ENCODE peak calls at places on chromosomes 6 and 20, in eight cellular contexts. P, K, T, S, V, J, E and Q are unnamed samples.

GRCh38 chr6:83592770-83593394 is 80.5 kb downstream of the PRSS35 start:
- DNase-seq in P (peak), K (peak), T (peak), S (no peak), V (no peak), J (no peak), E (peak), Q (peak)

GRCh38 chr6:159760602-159761057 is 1.2 kb upstream of the ACAT2 start:
- DNase-seq in P (no peak), K (peak), T (peak), S (no peak), V (peak), J (peak), E (peak), Q (no peak)

GRCh38 chr6:47188588-47189021 is 121.1 kb downstream of the TNFRSF21 start:
- DNase-seq in P (peak), K (peak), T (no peak), S (no peak), V (no peak), J (no peak), E (peak), Q (no peak)

GRCh38 chr20:48060841-48061720 is 275.8 kb upstream of the SULF2 start:
- DNase-seq in P (no peak), K (no peak), T (no peak), S (no peak), V (no peak), J (no peak), E (no peak), Q (no peak)

GRCh38 chr6:39209360-39209811 is 19.9 kb downstream of the KCNK5 start:
- DNase-seq in P (no peak), K (no peak), T (no peak), S (no peak), V (no peak), J (no peak), E (no peak), Q (no peak)

GRCh38 chr6:56655996-56656395 is 13.3 kb upstream of the DST start:
- DNase-seq in P (no peak), K (no peak), T (no peak), S (no peak), V (no peak), J (no peak), E (peak), Q (no peak)

GRCh38 chr6:154356690-154357089 is at the start of gene IPCEF1:
- DNase-seq in P (no peak), K (no peak), T (no peak), S (no peak), V (no peak), J (no peak), E (no peak), Q (peak)

GRCh38 chr6:16438677-16439615 is 200.6 kb downstream of the GMPR start:
- DNase-seq in P (no peak), K (peak), T (no peak), S (no peak), V (no peak), J (peak), E (no peak), Q (no peak)

GRCh38 chr6:41182069-41183034 is 18.6 kb downstream of the TREML2 start:
- DNase-seq in P (peak), K (peak), T (peak), S (no peak), V (peak), J (peak), E (peak), Q (peak)

GRCh38 chr20:6402026-6402425 is 279.2 kb upstream of the FERMT1 start:
- DNase-seq in P (no peak), K (no peak), T (no peak), S (no peak), V (no peak), J (no peak), E (no peak), Q (no peak)

GRCh38 chr20:36745234-36745926 is 510 bp downstream of the NDRG3 start:
- DNase-seq in P (no peak), K (peak), T (peak), S (peak), V (no peak), J (no peak), E (peak), Q (peak)

GRCh38 chr6:16805190-16805860 is 44.1 kb upstream of the ATXN1 start:
- DNase-seq in P (no peak), K (peak), T (no peak), S (no peak), V (no peak), J (no peak), E (peak), Q (no peak)

GRCh38 chr20:40980106-40980827 is 48.4 kb upstream of the TOP1 start:
- DNase-seq in P (no peak), K (no peak), T (no peak), S (no peak), V (peak), J (no peak), E (no peak), Q (peak)

GRCh38 chr20:15296422-15296821 is 959.0 kb upstream of the FLRT3 start:
- DNase-seq in P (no peak), K (no peak), T (no peak), S (no peak), V (no peak), J (no peak), E (no peak), Q (no peak)

GRCh38 chr20:46406986-46407670 is 713 bp upstream of the ELMO2 start:
- DNase-seq in P (peak), K (peak), T (peak), S (peak), V (no peak), J (no peak), E (peak), Q (peak)

GRCh38 chr20:32651537-32651936 is 22.2 kb downstream of the C20orf203 start:
- DNase-seq in P (no peak), K (no peak), T (no peak), S (no peak), V (no peak), J (no peak), E (no peak), Q (no peak)

GRCh38 chr20:32189691-32190607 is 17.6 kb downstream of the PLAGL2 start:
- DNase-seq in P (no peak), K (peak), T (peak), S (peak), V (peak), J (peak), E (no peak), Q (no peak)

GRCh38 chr20:9886227-9886626 is 47.4 kb upstream of the PAK5 start:
- DNase-seq in P (no peak), K (peak), T (no peak), S (no peak), V (no peak), J (no peak), E (no peak), Q (no peak)

GRCh38 chr6:31139599-31139998 is 733 bp upstream of the PSORS1C2 start:
- DNase-seq in P (no peak), K (peak), T (peak), S (no peak), V (no peak), J (no peak), E (no peak), Q (no peak)

GRCh38 chr6:135693971-135694370 is 157.5 kb upstream of the PDE7B start:
- DNase-seq in P (no peak), K (no peak), T (no peak), S (no peak), V (no peak), J (no peak), E (no peak), Q (no peak)

GRCh38 chr6:79997728-79998127 is 6.7 kb upstream of the TTK start:
- DNase-seq in P (no peak), K (no peak), T (no peak), S (no peak), V (no peak), J (no peak), E (no peak), Q (no peak)

GRCh38 chr6:15776458-15776980 is 113.7 kb upstream of the DTNBP1 start:
- DNase-seq in P (no peak), K (no peak), T (no peak), S (no peak), V (no peak), J (no peak), E (no peak), Q (no peak)

GRCh38 chr6:51350308-51350904 is 531.7 kb downstream of the TFAP2B start:
- DNase-seq in P (no peak), K (peak), T (no peak), S (no peak), V (no peak), J (no peak), E (no peak), Q (no peak)

GRCh38 chr20:46021361-46022359 is 7.4 kb upstream of the SLC12A5 start:
- DNase-seq in P (no peak), K (peak), T (peak), S (peak), V (peak), J (peak), E (peak), Q (peak)

GRCh38 chr6:158377866-158378265 is 65.6 kb downstream of the TULP4 start:
- DNase-seq in P (no peak), K (peak), T (no peak), S (no peak), V (no peak), J (no peak), E (no peak), Q (no peak)

GRCh38 chr6:169956580-169956979 is 205.2 kb downstream of the ERMARD start:
- DNase-seq in P (no peak), K (no peak), T (no peak), S (peak), V (peak), J (no peak), E (no peak), Q (no peak)

GRCh38 chr20:20657092-20657491 is 55.4 kb downstream of the RALGAPA2 start:
- DNase-seq in P (no peak), K (no peak), T (no peak), S (no peak), V (no peak), J (no peak), E (no peak), Q (no peak)

GRCh38 chr6:2244261-2245102 is 923 bp downstream of the GMDS start:
- DNase-seq in P (no peak), K (no peak), T (no peak), S (no peak), V (no peak), J (no peak), E (peak), Q (no peak)

GRCh38 chr6:24524329-24524728 is 29.6 kb downstream of the ALDH5A1 start:
- DNase-seq in P (no peak), K (no peak), T (no peak), S (no peak), V (no peak), J (no peak), E (no peak), Q (no peak)
- H3K9ac ChIP-seq in P (no peak), K (no peak), T (no peak), S (no peak), V (no peak), J (no peak), E (no peak), Q (no peak)

DNA sequence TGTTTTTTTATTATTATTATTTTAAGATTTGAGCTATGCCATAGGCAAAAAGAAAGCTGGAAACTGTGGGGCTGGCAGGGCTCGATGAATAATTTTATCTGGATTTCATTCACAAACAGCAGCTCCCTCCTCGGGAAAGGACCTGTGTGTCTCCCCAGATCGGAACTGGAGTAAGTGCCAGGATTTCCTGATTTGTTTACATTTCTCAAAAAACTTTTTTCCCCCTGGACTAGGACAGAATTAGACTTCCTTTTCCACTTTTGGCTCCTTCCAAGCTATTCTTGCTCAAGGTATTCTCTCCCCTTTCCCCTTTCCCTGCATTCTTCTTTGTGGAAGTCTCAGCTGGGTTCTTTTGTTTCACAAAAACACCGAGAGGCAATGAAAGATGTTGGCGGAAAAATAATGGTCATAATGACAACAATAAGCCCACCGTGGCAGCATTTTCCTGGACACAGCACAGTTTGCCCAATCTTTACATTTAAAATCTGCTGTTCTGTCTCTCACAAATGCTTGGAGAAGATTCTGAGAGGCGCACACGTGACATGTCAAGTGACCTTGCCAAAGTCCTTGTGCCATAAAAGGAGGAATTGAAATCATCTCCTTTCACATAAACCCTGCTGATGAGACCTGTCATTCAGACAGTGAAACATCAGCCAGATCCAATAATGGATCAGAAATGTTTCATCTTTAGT is 85.8 kb upstream of the PREP start:
- DNase-seq in P (no peak), K (no peak), T (peak), S (no peak), V (no peak), J (no peak), E (no peak), Q (no peak)
- H3K27ac ChIP-seq in P (no peak), K (no peak), T (no peak), S (no peak), V (no peak), J (no peak), E (no peak), Q (no peak)

GRCh38 chr20:62739581-62740285 is 31.1 kb downstream of the NTSR1 start:
- DNase-seq in P (no peak), K (peak), T (no peak), S (peak), V (no peak), J (no peak), E (no peak), Q (no peak)
- H3K4me3 ChIP-seq in P (peak), K (peak), T (no peak), S (no peak), V (no peak), J (no peak), E (no peak), Q (no peak)

GRCh38 chr20:49851991-49852390 is 39.4 kb downstream of the SLC9A8 start:
- DNase-seq in P (no peak), K (peak), T (no peak), S (no peak), V (no peak), J (no peak), E (no peak), Q (no peak)
- H3K9ac ChIP-seq in P (no peak), K (no peak), T (no peak), S (no peak), V (no peak), J (no peak), E (no peak), Q (no peak)

GRCh38 chr20:5078399-5078958 is 41.3 kb downstream of the PCNA start:
- DNase-seq in P (no peak), K (peak), T (no peak), S (no peak), V (no peak), J (no peak), E (peak), Q (peak)
- H3K27ac ChIP-seq in P (no peak), K (peak), T (no peak), S (no peak), V (no peak), J (no peak), E (peak), Q (no peak)

GRCh38 chr6:113886512-113886911 is 29.4 kb downstream of the MARCKS start:
- DNase-seq in P (no peak), K (no peak), T (no peak), S (no peak), V (no peak), J (no peak), E (no peak), Q (no peak)

GRCh38 chr6:113888493-113888892 is 31.3 kb downstream of the MARCKS start:
- DNase-seq in P (no peak), K (no peak), T (no peak), S (no peak), V (no peak), J (no peak), E (no peak), Q (no peak)

GRCh38 chr6:113894712-113895674 is 37.8 kb downstream of the MARCKS start:
- DNase-seq in P (no peak), K (peak), T (no peak), S (no peak), V (no peak), J (no peak), E (no peak), Q (no peak)

GRCh38 chr6:113893866-113894265 is 36.7 kb downstream of the MARCKS start:
- DNase-seq in P (no peak), K (no peak), T (no peak), S (no peak), V (no peak), J (no peak), E (no peak), Q (no peak)

GRCh38 chr6:113888996-113889635 is 32.0 kb downstream of the MARCKS start:
- DNase-seq in P (no peak), K (no peak), T (no peak), S (no peak), V (no peak), J (no peak), E (no peak), Q (no peak)
- H3K4me3 ChIP-seq in P (no peak), K (no peak), T (no peak), S (no peak), V (no peak), J (no peak), E (no peak), Q (no peak)

DNA sequence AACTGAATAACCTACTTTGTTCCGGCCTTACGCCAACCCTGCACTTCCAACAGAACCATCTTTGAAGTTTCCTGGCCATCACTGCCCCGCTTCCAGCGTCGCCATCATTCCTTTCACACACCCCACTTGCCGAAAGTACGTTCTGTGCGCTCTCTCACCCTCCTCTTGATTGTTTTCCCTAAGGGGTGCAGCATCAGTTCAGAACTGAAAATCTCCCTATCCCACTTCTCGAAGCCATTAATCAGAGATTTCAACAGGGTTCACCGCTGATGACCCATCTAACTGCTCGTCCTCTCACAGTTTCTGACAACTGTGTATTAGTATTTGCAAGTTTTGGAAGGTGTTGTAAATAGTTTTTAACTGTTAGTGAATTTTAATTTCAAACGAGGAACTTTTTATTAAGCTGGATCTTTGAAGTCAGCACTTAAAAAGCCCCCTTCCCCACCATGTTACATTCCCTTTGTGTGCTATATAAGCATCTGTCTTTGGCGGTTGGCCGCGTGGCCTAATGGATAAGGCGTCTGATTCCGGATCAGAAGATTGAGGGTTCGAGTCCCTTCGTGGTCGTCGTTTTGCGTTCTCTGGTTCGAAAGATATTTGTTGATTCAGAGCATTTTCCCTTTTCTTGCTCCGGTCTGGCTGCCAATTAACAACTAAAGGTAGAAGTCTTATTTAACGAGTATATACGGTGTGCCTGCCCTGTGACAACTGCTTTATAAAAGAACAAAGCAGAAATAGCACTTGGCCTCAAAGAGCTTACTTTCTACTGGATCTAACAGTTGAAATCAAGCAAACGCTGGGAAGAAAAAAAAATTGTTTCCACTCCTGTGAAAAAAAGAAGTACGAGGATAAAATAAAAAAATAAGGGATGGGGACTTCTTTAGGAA is 42.6 kb downstream of the TRIM27 start:
- DNase-seq in P (peak), K (peak), T (peak), S (peak), V (peak), J (peak), E (peak), Q (peak)
- H3K9ac ChIP-seq in P (no peak), K (peak), T (peak), S (peak), V (peak), J (peak), E (peak), Q (peak)

GRCh38 chr6:129680633-129681032 is 29.3 kb downstream of the ARHGAP18 start:
- DNase-seq in P (no peak), K (no peak), T (no peak), S (no peak), V (no peak), J (no peak), E (no peak), Q (no peak)
- H3K27ac ChIP-seq in P (peak), K (peak), T (no peak), S (peak), V (no peak), J (no peak), E (peak), Q (no peak)

DNA sequence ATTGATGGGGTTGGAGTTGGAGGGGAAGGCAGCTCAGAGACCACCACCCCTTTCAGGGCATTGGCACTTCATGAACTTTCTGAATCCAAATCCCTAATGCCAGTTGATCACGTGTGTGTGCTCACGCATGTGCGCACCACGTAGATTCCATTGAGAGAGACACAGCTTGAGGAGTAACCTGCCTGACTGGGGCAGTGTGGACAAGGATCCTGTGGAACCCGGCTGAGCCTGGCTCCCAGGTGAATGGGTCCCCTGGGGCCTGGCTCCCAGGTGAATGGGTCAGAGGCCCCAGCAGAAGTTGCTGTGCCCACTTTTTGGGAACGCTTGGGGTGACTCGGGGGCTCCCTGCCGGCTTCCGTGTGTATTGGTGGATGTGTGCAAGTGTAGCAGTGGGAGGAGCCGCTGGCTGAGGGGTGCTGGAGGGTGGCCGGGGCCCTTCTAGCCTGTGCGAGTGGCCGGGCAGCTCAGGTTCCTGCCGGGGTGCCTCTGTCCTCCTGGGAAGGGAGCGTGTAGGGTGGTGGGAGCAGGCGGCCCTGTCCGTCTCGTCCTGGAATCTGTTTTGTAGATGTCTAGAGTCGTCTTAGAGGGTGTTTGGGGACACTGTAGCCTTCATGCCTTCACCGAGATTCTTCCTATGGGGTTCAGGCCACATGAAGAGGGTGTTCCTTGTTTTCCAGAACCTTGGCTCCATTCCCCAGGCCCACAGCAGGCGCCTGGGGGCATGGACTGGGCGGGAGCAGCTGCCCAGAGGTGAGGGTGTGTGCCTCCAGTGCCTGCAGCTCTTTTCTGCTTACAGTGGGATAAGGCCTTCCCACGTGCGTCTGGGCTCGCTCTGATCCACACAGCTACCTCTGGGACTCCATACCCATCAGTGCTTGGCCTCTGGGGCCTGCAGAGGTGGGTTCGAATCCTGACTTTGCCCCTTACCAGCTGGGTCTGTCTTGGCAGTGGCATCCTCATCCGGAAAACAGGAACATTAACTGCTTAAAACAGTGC is 3.2 kb downstream of the RBM38 start:
- DNase-seq in P (no peak), K (no peak), T (no peak), S (peak), V (no peak), J (no peak), E (no peak), Q (peak)
- H3K4me3 ChIP-seq in P (no peak), K (no peak), T (no peak), S (no peak), V (no peak), J (peak), E (no peak), Q (peak)

GRCh38 chr20:17964632-17965031 is 4.0 kb downstream of the SNX5 start:
- DNase-seq in P (no peak), K (no peak), T (no peak), S (no peak), V (no peak), J (no peak), E (no peak), Q (no peak)
- H3K9ac ChIP-seq in P (peak), K (no peak), T (no peak), S (peak), V (no peak), J (no peak), E (peak), Q (peak)